ENCODE peak calls at places on chromosomes 4 and X, in four cellular contexts. Q is HCT116, C is ovary, L is uterus. U is an unnamed sample. For H3K9me3, the result is how much of the 10 kb centered on the place peaks cover.

GRCh38 chr4:25913056-25913850 is 767 bp upstream of the SMIM20 start:
- DNase-seq in Q (no peak), L (peak), C (peak), U (peak)

GRCh38 chr4:128322311-128322710 is 34.7 kb upstream of the PGRMC2 start:
- DNase-seq in C (no peak), L (no peak), Q (no peak), U (no peak)

GRCh38 chr4:94603170-94603747 is 151.5 kb downstream of the PDLIM5 start:
- DNase-seq in Q (no peak), L (peak), C (no peak), U (peak)

GRCh38 chr4:16100833-16101232 is 17.0 kb upstream of the PROM1 start:
- DNase-seq in C (no peak), L (no peak), Q (no peak), U (no peak)

GRCh38 chrX:45743081-45743533 is 542.4 kb upstream of the DIPK2B start:
- DNase-seq in L (no peak), Q (peak), C (no peak), U (no peak)

GRCh38 chr4:170697845-170698244 is 608.1 kb upstream of the AADAT start:
- DNase-seq in L (no peak), Q (no peak), C (no peak), U (no peak)

GRCh38 chr4:72767903-72768817 is 199.1 kb upstream of the ADAMTS3 start:
- DNase-seq in L (no peak), Q (no peak), C (no peak), U (no peak)

GRCh38 chr4:73944061-73944875 is 37.6 kb downstream of the PF4 start:
- DNase-seq in Q (no peak), L (no peak), C (peak), U (no peak)

GRCh38 chr4:38621004-38621684 is 42.9 kb upstream of the KLF3 start:
- DNase-seq in Q (peak), L (no peak), C (no peak), U (no peak)

GRCh38 chrX:17738737-17739535 is 1.6 kb downstream of the SCML1 start:
- DNase-seq in Q (no peak), L (no peak), C (no peak), U (no peak)

GRCh38 chr4:174420317-174420716 is 102.0 kb downstream of the HPGD start:
- DNase-seq in Q (no peak), L (no peak), C (no peak), U (no peak)

GRCh38 chr4:37455301-37456062 is 210.9 kb downstream of the NWD2 start:
- DNase-seq in L (no peak), Q (no peak), C (no peak), U (no peak)

GRCh38 chr4:157225096-157225495 is 4.6 kb downstream of the GRIA2 start:
- DNase-seq in C (no peak), Q (no peak), L (no peak), U (no peak)

GRCh38 chr4:72319596-72319995 is 249.4 kb downstream of the ADAMTS3 start:
- DNase-seq in L (no peak), Q (no peak), C (no peak), U (no peak)

GRCh38 chrX:20382518-20383291 is 116.0 kb upstream of the RPS6KA3 start:
- DNase-seq in C (no peak), L (no peak), Q (no peak), U (no peak)

GRCh38 chr4:109574931-109575804 is 15.1 kb downstream of the MCUB start:
- DNase-seq in Q (no peak), L (no peak), C (no peak), U (no peak)

GRCh38 chr4:39505581-39505980 is 21.7 kb downstream of the UGDH start:
- DNase-seq in Q (no peak), C (no peak), L (no peak), U (no peak)

GRCh38 chr4:4455199-4455865 is 68.4 kb downstream of the NSG1 start:
- DNase-seq in C (no peak), Q (no peak), L (no peak), U (no peak)

GRCh38 chr4:155419266-155419665 is 42.5 kb upstream of the MAP9 start:
- DNase-seq in Q (no peak), L (no peak), C (no peak), U (no peak)

GRCh38 chrX:151776113-151776790 is 41.7 kb downstream of the CNGA2 start:
- DNase-seq in L (no peak), Q (no peak), C (no peak), U (no peak)

GRCh38 chr4:56937262-56937661 is 29.6 kb downstream of the REST start:
- DNase-seq in C (no peak), Q (peak), L (no peak), U (no peak)

GRCh38 chrX:83422836-83423235 is 85.3 kb upstream of the POU3F4 start:
- DNase-seq in Q (no peak), L (no peak), C (no peak), U (no peak)

GRCh38 chr4:106273831-106274230 is 42.2 kb downstream of the TBCK start:
- DNase-seq in L (no peak), Q (no peak), C (no peak), U (no peak)

GRCh38 chr4:106266201-106266600 is 49.8 kb downstream of the TBCK start:
- DNase-seq in Q (peak), C (no peak), L (no peak), U (no peak)

GRCh38 chr4:106268731-106269272 is 47.2 kb downstream of the TBCK start:
- DNase-seq in Q (no peak), L (no peak), C (no peak), U (no peak)

DNA sequence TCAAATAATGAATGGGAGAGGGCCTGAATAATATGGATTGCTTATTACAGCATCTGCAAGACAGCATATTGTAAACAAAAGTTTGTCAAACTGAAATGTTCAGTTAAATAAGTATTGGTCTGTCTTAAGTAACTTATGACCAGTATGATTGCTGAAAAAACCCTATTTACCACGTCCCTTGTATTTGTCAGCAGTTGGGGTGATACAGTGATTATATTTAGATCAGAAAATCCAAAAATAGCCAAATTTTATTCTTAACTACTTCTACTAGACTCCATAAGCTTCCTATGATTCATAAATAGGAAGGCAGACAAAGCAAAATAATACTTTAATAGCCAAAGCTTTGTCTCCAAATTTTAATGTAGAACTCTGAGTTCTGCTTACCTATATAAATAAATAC is 45.3 kb downstream of the TBCK start:
- DNase-seq in L (no peak), C (no peak), Q (no peak), U (no peak)
- H3K9me3 ChIP-seq in L (under half), C (under half), Q (under half), U (under half)

GRCh38 chr4:1167244-1167949 is 5.0 kb downstream of the SPON2 start:
- DNase-seq in C (peak), L (peak), Q (peak), U (peak)
- TF ChIP-seq POLR2A in C (no peak), L (peak), Q (peak), U (no peak)

DNA sequence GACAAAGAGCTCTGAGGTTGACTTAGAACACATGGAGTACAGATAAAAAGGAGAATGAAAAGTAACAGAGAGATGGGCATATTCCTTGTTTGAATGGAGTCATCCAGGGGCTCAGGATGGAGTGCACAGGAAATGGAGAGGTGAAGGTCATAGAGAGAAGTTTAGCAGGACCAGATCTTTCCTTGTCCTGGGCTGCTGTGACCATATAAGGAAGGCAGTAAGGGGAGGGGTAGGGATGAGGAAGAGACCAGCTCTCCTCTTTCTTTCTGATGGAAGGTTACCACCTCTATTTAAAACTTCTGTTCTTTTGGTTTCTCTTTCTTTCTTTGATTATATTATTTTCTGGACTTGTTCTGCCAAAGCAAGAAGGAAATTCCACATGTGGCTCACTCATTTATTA is 27.0 kb downstream of the AR start:
- DNase-seq in Q (no peak), L (no peak), C (no peak), U (no peak)
- H3K9me3 ChIP-seq in Q (under half), L (under half), C (under half), U (under half)

DNA sequence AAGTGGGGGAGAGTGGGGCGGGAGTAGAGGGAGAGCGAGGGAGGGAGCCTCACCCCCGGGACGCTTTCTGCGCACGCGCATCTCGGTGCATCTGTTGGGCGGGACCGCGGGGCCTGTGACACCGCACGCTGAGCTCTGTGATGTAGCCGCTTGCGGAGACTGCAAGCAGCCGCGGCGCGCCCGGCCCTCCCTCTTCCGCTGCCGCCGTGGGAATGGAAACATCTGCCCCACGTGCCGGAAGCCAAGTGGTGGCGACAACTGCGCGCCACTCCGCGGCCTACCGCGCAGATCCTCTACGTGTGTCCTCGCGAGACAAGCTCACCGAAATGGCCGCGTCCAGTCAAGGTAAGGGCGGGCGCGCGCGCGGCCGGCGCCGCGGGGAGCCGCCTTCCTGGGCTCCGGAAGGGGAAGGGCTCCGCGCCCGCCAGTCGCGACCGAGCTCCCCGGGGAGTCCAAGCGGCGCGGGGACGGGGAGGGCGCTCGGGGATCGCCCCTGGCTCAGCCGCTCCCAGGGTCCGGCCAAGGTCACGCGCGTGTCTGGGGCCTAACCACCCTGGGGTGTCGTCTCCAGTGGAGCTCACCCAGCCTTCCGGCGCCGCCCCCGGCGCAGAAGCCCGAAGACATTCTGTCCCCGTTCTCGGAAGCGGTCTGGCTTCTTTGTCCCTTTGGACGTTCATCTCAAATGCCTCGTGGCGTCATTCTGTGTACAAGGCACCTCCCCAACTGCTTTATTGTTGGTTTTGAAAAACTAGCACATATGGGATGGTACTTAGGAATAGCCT is at the start of gene FUNDC2:
- DNase-seq in Q (peak), C (peak), L (peak), U (peak)
- TF ChIP-seq POLR2A in Q (peak), C (peak), L (peak), U (peak)

GRCh38 chrX:155867821-155868220 is 13.3 kb upstream of the VAMP7 start:
- DNase-seq in Q (no peak), C (no peak), L (no peak), U (no peak)
- H3K9me3 ChIP-seq in Q (under half), C (under half), L (under half), U (under half)